ENCODE peak calls at places on chromosomes 4 and X, in seven cellular contexts. R is CD8-positive, alpha-beta T cell; N is endodermal cell; I is esophagus squamous epithelium; Y is upper lobe of right lung; C is tibial nerve; L is fibroblast of lung. P is an unnamed sample.

GRCh38 chrX:86507337-86507736 is 359.1 kb downstream of the DACH2 start:
- DNase-seq in R (no peak), N (no peak), I (no peak), Y (no peak), C (no peak), L (no peak), P (no peak)

GRCh38 chrX:150062292-150063137 is 124.2 kb upstream of the EOLA2 start:
- DNase-seq in R (no peak), N (no peak), I (no peak), Y (no peak), C (no peak), L (peak; percentile 59), P (no peak)

GRCh38 chrX:69153060-69153730 is 12.1 kb downstream of the PJA1 start:
- DNase-seq in R (no peak), N (peak; percentile 91), I (no peak), Y (no peak), C (peak; percentile 45), L (no peak), P (no peak)

GRCh38 chr4:8772499-8773123 is 99.0 kb downstream of the HMX1 start:
- DNase-seq in R (no peak), N (peak; percentile 32), I (no peak), Y (peak; percentile 46), C (no peak), L (no peak), P (no peak)

GRCh38 chr4:3229964-3230363 is 19.0 kb upstream of the MSANTD1 start:
- DNase-seq in R (no peak), N (no peak), I (no peak), Y (no peak), C (no peak), L (no peak), P (no peak)

GRCh38 chrX:20437678-20438077 is 171.0 kb upstream of the RPS6KA3 start:
- DNase-seq in R (no peak), N (no peak), I (no peak), Y (no peak), C (no peak), L (no peak), P (no peak)

GRCh38 chrX:110175146-110175545 is 142.7 kb downstream of the AMMECR1 start:
- DNase-seq in R (no peak), N (peak; percentile 29), I (no peak), Y (peak; percentile 59), C (no peak), L (no peak), P (no peak)

GRCh38 chrX:34632404-34632803 is 24.7 kb downstream of the TMEM47 start:
- DNase-seq in R (no peak), N (no peak), I (no peak), Y (no peak), C (no peak), L (no peak), P (no peak)

GRCh38 chr4:25900310-25900709 is 13.7 kb upstream of the SMIM20 start:
- DNase-seq in R (no peak), N (no peak), I (no peak), Y (no peak), C (no peak), L (peak; percentile 52), P (no peak)

GRCh38 chrX:644304-645023 is 13.9 kb downstream of the SHOX start:
- DNase-seq in R (no peak), N (peak; percentile 74), I (no peak), Y (no peak), C (no peak), L (no peak), P (no peak)

GRCh38 chr4:21856754-21857153 is 91.8 kb downstream of the KCNIP4 start:
- DNase-seq in R (no peak), N (no peak), I (no peak), Y (no peak), C (no peak), L (no peak), P (no peak)

GRCh38 chr4:2558301-2558700 is 21.9 kb downstream of the FAM193A start:
- DNase-seq in R (no peak), N (no peak), I (no peak), Y (no peak), C (no peak), L (no peak), P (no peak)

GRCh38 chr4:170716868-170717267 is 627.1 kb upstream of the AADAT start:
- DNase-seq in R (no peak), N (no peak), I (no peak), Y (no peak), C (no peak), L (no peak), P (no peak)

GRCh38 chr4:72360075-72360474 is 208.9 kb downstream of the ADAMTS3 start:
- DNase-seq in R (no peak), N (no peak), I (no peak), Y (no peak), C (no peak), L (no peak), P (no peak)

GRCh38 chr4:115126487-115126886 is 13.1 kb upstream of the NDST4 start:
- DNase-seq in R (no peak), N (no peak), I (no peak), Y (no peak), C (no peak), L (peak; percentile 8), P (no peak)

GRCh38 chr4:15398001-15398400 is 29.8 kb upstream of the C1QTNF7 start:
- DNase-seq in R (no peak), N (no peak), I (no peak), Y (no peak), C (no peak), L (no peak), P (no peak)

GRCh38 chrX:140180585-140180984 is 215.3 kb upstream of the CXorf66 start:
- DNase-seq in R (no peak), N (no peak), I (no peak), Y (no peak), C (no peak), L (peak; percentile 96), P (no peak)

GRCh38 chr4:123952530-123953274 is 556.1 kb downstream of the SPRY1 start:
- DNase-seq in R (no peak), N (peak; percentile 52), I (no peak), Y (no peak), C (no peak), L (peak; percentile 73), P (no peak)

GRCh38 chr4:7830747-7831146 is 108.9 kb downstream of the AFAP1 start:
- DNase-seq in R (no peak), N (no peak), I (no peak), Y (no peak), C (no peak), L (no peak), P (no peak)

GRCh38 chr4:7634611-7635010 is 199.9 kb upstream of the PSAPL1 start:
- DNase-seq in R (no peak), N (no peak), I (no peak), Y (no peak), C (no peak), L (no peak), P (no peak)

GRCh38 chrX:28586891-28587635 is at the start of gene IL1RAPL1:
- DNase-seq in R (no peak), N (peak; percentile 60), I (no peak), Y (no peak), C (no peak), L (peak; percentile 80), P (no peak)

GRCh38 chrX:107712231-107713204 is 63.1 kb downstream of the TSC22D3 start:
- DNase-seq in R (no peak), N (peak; percentile 48), I (no peak), Y (no peak), C (no peak), L (peak; percentile 64), P (no peak)

GRCh38 chrX:17798921-17799320 is 61.6 kb downstream of the SCML1 start:
- DNase-seq in R (no peak), N (no peak), I (no peak), Y (no peak), C (no peak), L (no peak), P (no peak)

GRCh38 chr4:7293703-7294102 is 101.4 kb downstream of the SORCS2 start:
- DNase-seq in R (no peak), N (no peak), I (no peak), Y (no peak), C (no peak), L (no peak), P (no peak)

GRCh38 chr4:99219072-99219471 is at the start of gene ADH6:
- DNase-seq in R (no peak), N (no peak), I (no peak), Y (no peak), C (no peak), L (no peak), P (no peak)

GRCh38 chr4:17613761-17614415 is 553 bp upstream of the MED28 start:
- DNase-seq in R (peak; percentile 5), N (peak; percentile 55), I (no peak), Y (no peak), C (no peak), L (peak; percentile 82), P (no peak)

GRCh38 chrX:15989716-15990115 is 133.6 kb upstream of the GRPR start:
- DNase-seq in R (no peak), N (no peak), I (no peak), Y (no peak), C (no peak), L (no peak), P (no peak)

GRCh38 chrX:15983034-15983433 is 128.4 kb upstream of the AP1S2 start:
- DNase-seq in R (no peak), N (no peak), I (no peak), Y (no peak), C (no peak), L (no peak), P (no peak)

GRCh38 chrX:15985937-15986336 is 131.3 kb upstream of the AP1S2 start:
- DNase-seq in R (no peak), N (no peak), I (no peak), Y (no peak), C (no peak), L (peak; percentile 1), P (no peak)

GRCh38 chrX:15988661-15989603 is 134.3 kb upstream of the AP1S2 start:
- DNase-seq in R (no peak), N (no peak), I (no peak), Y (no peak), C (no peak), L (peak; percentile 68), P (no peak)
- H3K27ac ChIP-seq in R (no peak overlapping the region), N (no peak overlapping the region), I (no peak overlapping the region), Y (no peak overlapping the region), C (peak overlapping the region; percentile 73), L (no peak overlapping the region), P (no peak overlapping the region)

DNA sequence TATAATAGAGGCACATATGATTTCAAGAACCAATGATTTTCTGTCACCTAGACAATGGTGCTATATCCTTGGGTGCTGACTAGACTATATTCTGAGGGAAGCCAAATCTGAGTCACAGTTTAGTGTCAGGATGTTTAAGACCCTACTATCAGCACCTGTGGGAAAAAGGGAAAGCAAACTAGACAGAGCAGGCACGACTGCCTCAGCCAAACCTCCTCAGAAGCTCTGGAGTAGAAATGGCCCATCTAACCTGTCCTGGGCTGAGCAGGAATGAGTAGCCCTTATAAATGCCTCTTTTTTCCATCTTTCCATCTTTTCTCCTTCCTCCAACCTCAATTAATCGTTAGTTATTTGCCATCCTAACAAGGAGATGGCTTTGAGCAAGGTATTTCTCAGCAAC is 80.4 kb upstream of the TECRL start:
- DNase-seq in R (no peak), N (no peak), I (no peak), Y (no peak), C (no peak), L (no peak), P (no peak)
- H3K27ac ChIP-seq in R (no peak overlapping the region), N (no peak overlapping the region), I (no peak overlapping the region), Y (no peak overlapping the region), C (no peak overlapping the region), L (no peak overlapping the region), P (no peak overlapping the region)

GRCh38 chr4:40586034-40586433 is 43.6 kb downstream of the RBM47 start:
- DNase-seq in R (no peak), N (no peak), I (no peak), Y (no peak), C (no peak), L (peak; percentile 53), P (peak; percentile 76)
- H3K27ac ChIP-seq in R (no peak overlapping the region), N (no peak overlapping the region), I (peak overlapping the region; percentile 55), Y (no peak overlapping the region), C (peak overlapping the region; percentile 28), L (no peak overlapping the region), P (peak overlapping the region; percentile 65)

GRCh38 chr4:98046665-98047064 is 96.6 kb downstream of the STPG2 start:
- DNase-seq in R (no peak), N (peak; percentile 62), I (no peak), Y (no peak), C (no peak), L (no peak), P (no peak)
- H3K27ac ChIP-seq in R (no peak overlapping the region), N (no peak overlapping the region), I (no peak overlapping the region), Y (no peak overlapping the region), C (no peak overlapping the region), L (no peak overlapping the region), P (no peak overlapping the region)